ENCODE peak calls at places on chromosome 10, in five cellular contexts. U, H, M, I and Y are unnamed samples.

GRCh38 chr10:45373783-45374450 is at the start of gene ALOX5:
- DNase-seq in M (no peak), I (no peak), H (peak), U (no peak), Y (peak)

GRCh38 chr10:43012578-43012977 is 64.3 kb upstream of the RET start:
- DNase-seq in H (no peak), M (no peak), I (no peak), U (no peak), Y (no peak)

GRCh38 chr10:73810735-73811465 is 498 bp downstream of the NDST2 start:
- DNase-seq in H (peak), I (peak), M (no peak), U (no peak), Y (no peak)

GRCh38 chr10:99981581-99982199 is 28.1 kb downstream of the DNMBP start:
- DNase-seq in M (no peak), H (no peak), U (no peak), I (no peak), Y (peak)

GRCh38 chr10:4704034-4704545 is 121.9 kb upstream of the AKR1E2 start:
- DNase-seq in H (peak), U (peak), I (no peak), M (peak), Y (no peak)

GRCh38 chr10:90326498-90327267 is 531.2 kb downstream of the HTR7 start:
- DNase-seq in M (peak), H (no peak), U (no peak), I (no peak), Y (no peak)

GRCh38 chr10:123241391-123242141 is 87.4 kb downstream of the BUB3 start:
- DNase-seq in H (no peak), U (no peak), M (no peak), I (peak), Y (no peak)

GRCh38 chr10:32417906-32418547 is 27.9 kb upstream of the CCDC7 start:
- DNase-seq in M (peak), H (peak), I (no peak), U (no peak), Y (peak)

GRCh38 chr10:34088208-34088794 is 726.8 kb downstream of the PARD3 start:
- DNase-seq in U (no peak), M (no peak), I (no peak), H (no peak), Y (no peak)

GRCh38 chr10:123154943-123155505 is 822 bp downstream of the BUB3 start:
- DNase-seq in U (peak), I (no peak), M (peak), H (no peak), Y (no peak)

GRCh38 chr10:51915031-51915542 is 215.7 kb upstream of the CSTF2T start:
- DNase-seq in M (no peak), H (no peak), U (no peak), I (no peak), Y (no peak)

GRCh38 chr10:114885430-114885829 is 52.6 kb upstream of the TRUB1 start:
- DNase-seq in H (no peak), U (no peak), M (no peak), I (no peak), Y (no peak)

GRCh38 chr10:28241766-28242399 is 61.0 kb downstream of the MPP7 start:
- DNase-seq in H (peak), U (no peak), M (peak), I (no peak), Y (peak)

GRCh38 chr10:10209152-10209551 is 808.5 kb upstream of the CELF2 start:
- DNase-seq in I (no peak), U (no peak), H (no peak), M (peak), Y (peak)

GRCh38 chr10:90917231-90917967 is 3.5 kb downstream of the ANKRD1 start:
- DNase-seq in H (no peak), U (no peak), I (no peak), M (no peak), Y (no peak)

GRCh38 chr10:17237163-17237562 is 9.1 kb downstream of the VIM start:
- DNase-seq in H (no peak), I (no peak), U (no peak), M (no peak), Y (no peak)

GRCh38 chr10:3902054-3902808 is 117.2 kb upstream of the KLF6 start:
- DNase-seq in M (peak), H (no peak), U (no peak), I (peak), Y (no peak)

GRCh38 chr10:69786791-69787190 is 14.9 kb upstream of the COL13A1 start:
- DNase-seq in U (no peak), H (no peak), M (peak), I (no peak), Y (peak)

GRCh38 chr10:124990671-124991625 is 49.0 kb downstream of the ZRANB1 start:
- DNase-seq in M (no peak), H (no peak), U (no peak), I (no peak), Y (no peak)

GRCh38 chr10:117830832-117831231 is 215.9 kb downstream of the RAB11FIP2 start:
- DNase-seq in H (no peak), M (no peak), I (no peak), U (no peak), Y (no peak)